ENCODE peak calls at places on chromosomes 6 and 20, in four cellular contexts. F is spleen, N is A549, C is transverse colon. I is an unnamed sample.

GRCh38 chr6:21935561-21936028 is 342.0 kb downstream of the SOX4 start:
- DNase-seq in N (peak; percentile 41), F (no peak), C (peak; percentile 32), I (no peak)

GRCh38 chr6:113819169-113819830 is 37.8 kb upstream of the MARCKS start:
- DNase-seq in C (peak; percentile 65), F (no peak), N (peak; percentile 71), I (no peak)

GRCh38 chr6:118618676-118619377 is 32.6 kb downstream of the CEP85L start:
- DNase-seq in N (peak; percentile 33), C (peak; percentile 68), F (peak; percentile 80), I (peak; percentile 76)

GRCh38 chr6:141451508-141452353 is 681.0 kb upstream of the GJE1 start:
- DNase-seq in N (peak; percentile 18), C (no peak), F (no peak), I (no peak)

GRCh38 chr20:22383156-22383555 is 201.2 kb downstream of the FOXA2 start:
- DNase-seq in C (no peak), F (no peak), N (no peak), I (no peak)

GRCh38 chr6:58290177-58290576 is 972.7 kb downstream of the PRIM2 start:
- DNase-seq in N (no peak), C (no peak), F (no peak), I (no peak)

GRCh38 chr20:23659989-23660837 is 22.5 kb upstream of the CST3 start:
- DNase-seq in N (no peak), F (no peak), C (no peak), I (peak; percentile 54)

GRCh38 chr20:46717818-46718541 is 8.5 kb downstream of the SLC2A10 start:
- DNase-seq in F (no peak), C (no peak), N (no peak), I (no peak)

GRCh38 chr6:157226761-157227160 is 96.6 kb downstream of the TMEM242 start:
- DNase-seq in F (no peak), N (no peak), C (no peak), I (no peak)

GRCh38 chr6:12037803-12038202 is 25.7 kb downstream of the HIVEP1 start:
- DNase-seq in C (no peak), F (no peak), N (no peak), I (no peak)

GRCh38 chr6:12312736-12313135 is 22.6 kb downstream of the EDN1 start:
- DNase-seq in F (no peak), C (no peak), N (no peak), I (no peak)

GRCh38 chr6:134750669-134751068 is 199.2 kb downstream of the ALDH8A1 start:
- DNase-seq in F (no peak), N (no peak), C (no peak), I (no peak)

GRCh38 chr6:110811187-110811586 is 4.1 kb downstream of the CDK19 start:
- DNase-seq in C (no peak), F (no peak), N (no peak), I (no peak)

GRCh38 chr6:56507517-56507916 is 135.2 kb downstream of the DST start:
- DNase-seq in N (no peak), C (no peak), F (no peak), I (no peak)

GRCh38 chr6:82246802-82247633 is 526 bp downstream of the IBTK start:
- DNase-seq in N (peak; percentile 74), C (peak; percentile 64), F (no peak), I (no peak)

GRCh38 chr6:37375376-37375775 is 21.6 kb downstream of the RNF8 start:
- DNase-seq in F (no peak), N (no peak), C (no peak), I (no peak)

GRCh38 chr6:4459981-4460380 is 316.2 kb upstream of the CDYL start:
- DNase-seq in F (no peak), N (no peak), C (no peak), I (no peak)

GRCh38 chr6:16712250-16712930 is 48.9 kb downstream of the ATXN1 start:
- DNase-seq in N (no peak), F (no peak), C (no peak), I (no peak)

GRCh38 chr20:41141153-41141815 is 3.9 kb downstream of the PLCG1 start:
- DNase-seq in F (no peak), N (no peak), C (peak; percentile 20), I (peak; percentile 34)

GRCh38 chr6:106527979-106528378 is 101.3 kb downstream of the RTN4IP1 start:
- DNase-seq in F (no peak), N (peak; percentile 56), C (no peak), I (no peak)

GRCh38 chr6:161029195-161029809 is 37.7 kb downstream of the MAP3K4 start:
- DNase-seq in N (no peak), C (no peak), F (no peak), I (peak; percentile 29)

GRCh38 chr6:26165261-26165790 is 78.1 kb downstream of the HFE start:
- DNase-seq in F (no peak), C (no peak), N (no peak), I (no peak)

GRCh38 chr6:2155206-2155605 is 90.2 kb downstream of the GMDS start:
- DNase-seq in N (no peak), C (no peak), F (no peak), I (no peak)

GRCh38 chr6:66735106-66735890 is 1028.3 kb upstream of the EYS start:
- DNase-seq in F (no peak), C (no peak), N (no peak), I (no peak)

GRCh38 chr6:36838896-36839818 is at the start of gene CPNE5:
- DNase-seq in F (no peak), C (no peak), N (no peak), I (no peak)

GRCh38 chr6:36800223-36801095 is 38.8 kb downstream of the CPNE5 start:
- DNase-seq in F (no peak), N (no peak), C (no peak), I (no peak)

GRCh38 chr6:10269814-10270472 is 144.9 kb downstream of the TFAP2A start:
- DNase-seq in F (no peak), N (peak; percentile 36), C (no peak), I (no peak)

GRCh38 chr6:105691064-105691463 is 288.2 kb upstream of the PREP start:
- DNase-seq in F (no peak), C (no peak), N (no peak), I (peak; percentile 22)

GRCh38 chr6:85865665-85866372 is 223.1 kb upstream of the SYNCRIP start:
- DNase-seq in F (no peak), N (peak; percentile 12), C (no peak), I (no peak)

GRCh38 chr6:73854998-73855718 is 159.2 kb downstream of the CD109 start:
- DNase-seq in C (no peak), F (no peak), N (peak; percentile 58), I (peak; percentile 84)

GRCh38 chr20:44247676-44248419 is 740 bp downstream of the GDAP1L1 start:
- DNase-seq in N (peak; percentile 35), F (no peak), C (no peak), I (no peak)

GRCh38 chr6:72530152-72530551 is 91.7 kb upstream of the KCNQ5 start:
- DNase-seq in C (no peak), F (no peak), N (no peak), I (no peak)

GRCh38 chr20:34475979-34476736 is 40.1 kb upstream of the DYNLRB1 start:
- DNase-seq in N (peak; percentile 51), C (peak; percentile 44), F (peak; percentile 87), I (no peak)

GRCh38 chr20:63071541-63072181 is 64.9 kb upstream of the BHLHE23 start:
- DNase-seq in N (peak; percentile 60), F (peak; percentile 51), C (no peak), I (no peak)

GRCh38 chr6:42142118-42142835 is at the start of gene C6orf132:
- DNase-seq in F (no peak), N (no peak), C (peak; percentile 87), I (no peak)

GRCh38 chr6:145247677-145248419 is 487.5 kb downstream of the EPM2A start:
- DNase-seq in N (peak; percentile 71), C (no peak), F (no peak), I (no peak)

GRCh38 chr6:167906899-167907298 is 80.2 kb downstream of the AFDN start:
- DNase-seq in N (no peak), F (no peak), C (peak; percentile 74), I (no peak)
- TF ChIP-seq CTCF in N (no peak), F (no peak), C (no peak), I (no peak)

DNA sequence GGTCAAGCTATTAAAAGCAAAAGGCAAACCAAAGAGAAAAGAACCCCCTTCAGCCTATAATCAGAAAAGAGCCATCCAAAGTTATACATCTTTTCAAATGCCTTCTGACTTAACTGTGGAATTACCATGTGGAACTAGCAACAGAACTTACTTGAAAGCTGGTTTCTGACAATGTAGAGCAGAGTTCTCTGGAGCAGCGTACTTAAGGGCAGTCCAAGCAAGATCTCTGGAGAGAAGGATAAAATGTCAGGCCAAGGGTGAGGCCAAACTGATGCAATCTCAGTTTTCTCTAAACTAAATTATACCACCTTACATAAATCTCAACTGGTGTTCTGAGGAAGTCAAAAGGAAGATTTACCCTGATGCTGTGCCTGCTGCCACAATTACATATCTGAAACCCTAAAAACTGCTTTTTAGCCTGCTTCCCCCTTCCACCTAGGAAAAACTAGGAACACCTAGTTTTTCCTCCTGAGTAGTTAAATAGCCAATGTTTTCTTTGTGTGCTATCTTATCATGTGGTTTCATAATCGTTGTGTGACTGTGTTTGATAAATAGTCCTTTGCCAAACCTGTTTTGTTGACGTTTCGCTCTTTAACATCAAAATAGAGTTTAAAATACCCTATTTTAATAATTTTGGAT is 28.0 kb downstream of the NCOA7 start:
- DNase-seq in N (no peak), F (no peak), C (no peak), I (no peak)
- H3K4me1 ChIP-seq in N (peaks cover 49% of the 10 kb centered on the region), F (peaks cover 29% of the 10 kb centered on the region), C (peaks cover 52% of the 10 kb centered on the region), I (peaks cover 73% of the 10 kb centered on the region)

GRCh38 chr6:109690740-109691687 is at the start of the genes AK9 and FIG4:
- DNase-seq in C (peak; percentile 97), F (peak; percentile 98), N (peak; percentile 86), I (peak; percentile 91)
- TF ChIP-seq POLR2A in C (peak; percentile 82), F (peak; percentile 68), N (peak; percentile 41), I (peak; percentile 62)

GRCh38 chr20:58868795-58869194 is 16.3 kb downstream of the GNAS start:
- DNase-seq in F (no peak), C (no peak), N (no peak), I (no peak)

GRCh38 chr20:58871533-58872102 is 19.1 kb downstream of the GNAS start:
- DNase-seq in C (no peak), N (no peak), F (no peak), I (no peak)

GRCh38 chr20:58867211-58867610 is 14.7 kb downstream of the GNAS start:
- DNase-seq in F (no peak), C (no peak), N (no peak), I (no peak)

GRCh38 chr20:58869662-58870227 is 17.2 kb downstream of the GNAS start:
- DNase-seq in C (no peak), N (no peak), F (no peak), I (no peak)

DNA sequence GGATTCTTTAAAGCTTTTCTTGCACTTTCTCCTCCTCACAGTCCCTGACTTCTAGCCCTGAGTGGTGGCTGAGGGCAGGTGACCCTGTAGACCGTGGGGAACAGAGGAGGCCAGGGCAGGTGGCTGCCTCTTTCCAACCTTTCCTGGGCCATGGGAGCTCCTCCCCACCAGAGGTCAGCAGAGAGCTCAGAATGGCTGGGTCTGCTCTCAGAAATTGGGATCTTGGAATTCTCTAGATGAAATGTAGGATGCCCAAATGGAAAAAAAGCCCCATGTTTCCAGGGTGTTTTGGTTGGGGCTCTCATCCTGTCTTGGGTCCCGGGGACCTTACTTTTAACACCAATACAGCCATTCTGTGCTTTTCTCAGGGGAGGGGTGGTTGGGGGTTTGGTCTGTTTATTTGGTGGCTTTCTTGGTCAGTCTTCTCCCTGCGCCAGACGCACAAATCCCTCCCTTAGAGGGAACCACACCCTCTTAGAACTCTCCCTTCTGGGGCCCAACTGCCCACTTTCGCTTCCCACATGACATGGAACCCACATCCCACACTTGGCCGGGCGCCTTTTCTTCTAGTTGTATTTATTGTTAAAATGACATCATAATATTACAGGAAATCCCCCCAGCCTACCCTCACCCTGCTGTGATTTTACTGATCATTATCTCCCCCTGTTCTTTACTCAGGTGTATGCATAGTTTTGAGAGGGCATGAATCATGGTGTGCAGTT is 17.9 kb downstream of the GNAS start:
- DNase-seq in F (peak; percentile 84), N (peak; percentile 63), C (peak; percentile 75), I (no peak)
- TF ChIP-seq CTCF in F (peak; percentile 76), N (peak; percentile 85), C (peak; percentile 81), I (peak; percentile 86)